ENCODE peak calls at places on chromosomes 1 and 21, in six cellular contexts. One of them, this sample, is unnamed.

GRCh38 chr1:89820423-89821321 is at the start of gene LRRC8D:
- DNase-seq in IMR-90: peak
- DNase-seq in GM12878: no peak
- DNase-seq in K562: peak
- DNase-seq in SK-N-SH: peak
- DNase-seq in HepG2: peak
- DNase-seq in this sample: peak

GRCh38 chr1:43835141-43836021 is 98.2 kb upstream of the ARTN start:
- DNase-seq in IMR-90: peak
- DNase-seq in GM12878: no peak
- DNase-seq in K562: peak
- DNase-seq in SK-N-SH: peak
- DNase-seq in HepG2: no peak
- DNase-seq in this sample: no peak

GRCh38 chr21:15365751-15366392 is 301.1 kb upstream of the NRIP1 start:
- DNase-seq in IMR-90: no peak
- DNase-seq in GM12878: no peak
- DNase-seq in K562: no peak
- DNase-seq in SK-N-SH: no peak
- DNase-seq in HepG2: peak
- DNase-seq in this sample: no peak

GRCh38 chr1:151193856-151194255 is 3.9 kb upstream of the VPS72 start:
- DNase-seq in IMR-90: no peak
- DNase-seq in GM12878: no peak
- DNase-seq in K562: no peak
- DNase-seq in SK-N-SH: no peak
- DNase-seq in HepG2: no peak
- DNase-seq in this sample: peak

GRCh38 chr1:14095001-14095400 is 395.0 kb downstream of the PRDM2 start:
- DNase-seq in IMR-90: no peak
- DNase-seq in GM12878: no peak
- DNase-seq in K562: peak
- DNase-seq in SK-N-SH: peak
- DNase-seq in HepG2: no peak
- DNase-seq in this sample: no peak

GRCh38 chr1:35180776-35181374 is 12.1 kb downstream of the SFPQ start:
- DNase-seq in IMR-90: peak
- DNase-seq in GM12878: no peak
- DNase-seq in K562: no peak
- DNase-seq in SK-N-SH: no peak
- DNase-seq in HepG2: no peak
- DNase-seq in this sample: no peak

GRCh38 chr1:17606826-17607440 is 67.4 kb downstream of the ARHGEF10L start:
- DNase-seq in IMR-90: peak
- DNase-seq in GM12878: no peak
- DNase-seq in K562: peak
- DNase-seq in SK-N-SH: peak
- DNase-seq in HepG2: peak
- DNase-seq in this sample: peak

GRCh38 chr21:42630626-42631025 is 22.8 kb upstream of the PDE9A start:
- DNase-seq in IMR-90: no peak
- DNase-seq in GM12878: no peak
- DNase-seq in K562: no peak
- DNase-seq in SK-N-SH: no peak
- DNase-seq in HepG2: no peak
- DNase-seq in this sample: no peak

DNA sequence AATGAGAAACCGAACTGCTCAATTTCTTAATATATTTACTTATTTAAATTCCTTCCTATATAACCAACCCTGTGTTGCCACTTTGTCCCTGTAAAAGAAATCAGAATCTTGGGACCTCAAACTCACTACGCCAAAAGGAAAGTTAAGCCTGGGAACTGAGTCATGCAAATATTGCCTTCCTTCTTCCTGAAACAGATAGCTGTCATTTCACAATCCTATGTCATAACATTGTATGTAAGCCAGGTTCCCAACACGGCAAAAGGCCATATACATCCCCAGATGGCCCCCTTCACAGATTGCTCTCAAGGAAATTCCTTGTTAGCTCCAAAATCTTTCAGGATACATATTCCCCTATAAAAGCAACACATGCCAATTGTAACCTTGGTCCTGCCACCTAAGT is 39.7 kb downstream of the C21orf91 start:
- DNase-seq in IMR-90: no peak
- DNase-seq in GM12878: no peak
- DNase-seq in K562: no peak
- DNase-seq in SK-N-SH: no peak
- DNase-seq in HepG2: no peak
- DNase-seq in this sample: no peak
- TF ChIP-seq SMC3 in IMR-90: no peak
- TF ChIP-seq SMC3 in GM12878: no peak
- TF ChIP-seq SMC3 in K562: no peak
- TF ChIP-seq SMC3 in SK-N-SH: no peak
- TF ChIP-seq SMC3 in HepG2: no peak
- TF ChIP-seq SMC3 in this sample: no peak

DNA sequence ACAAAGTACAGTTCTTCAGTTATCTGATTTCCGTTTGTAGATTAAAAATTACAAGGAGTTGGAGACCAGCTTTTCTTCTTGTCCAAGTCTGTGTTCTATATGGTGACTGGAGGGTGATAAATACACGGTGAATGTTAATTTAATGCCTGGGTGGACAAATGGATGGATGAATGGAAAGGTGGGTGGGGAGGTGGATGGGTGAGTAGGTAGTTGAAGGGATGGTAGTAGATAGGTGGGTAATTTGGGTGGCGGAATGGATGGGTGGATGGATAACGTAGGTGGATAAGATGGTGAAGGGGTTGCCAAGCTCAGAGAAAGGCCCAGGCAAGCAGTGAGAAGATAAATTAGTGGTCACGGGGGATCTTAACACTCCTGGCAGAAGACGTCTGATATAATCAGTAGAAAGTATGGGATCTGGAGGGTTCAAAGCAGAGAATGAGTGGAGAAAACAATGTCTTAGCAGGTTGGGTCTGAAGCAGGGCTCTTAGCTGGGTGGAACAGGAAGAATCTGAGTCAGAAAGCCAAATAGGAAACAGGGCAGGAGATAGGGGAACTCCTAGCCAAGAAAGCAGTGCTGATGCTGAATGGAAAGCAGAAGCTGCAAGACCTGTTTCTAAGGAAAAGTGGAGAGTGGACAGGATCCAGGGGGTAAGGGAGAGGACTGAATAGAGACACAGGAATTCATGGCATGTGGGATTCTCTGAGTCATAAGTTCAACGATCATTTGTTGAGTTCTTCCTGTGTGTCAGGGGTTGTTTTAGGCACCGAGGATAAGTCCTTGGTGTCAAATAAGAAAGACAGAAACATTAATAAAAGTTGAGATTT is 154.0 kb upstream of the FGGY start:
- DNase-seq in IMR-90: peak
- DNase-seq in GM12878: no peak
- DNase-seq in K562: no peak
- DNase-seq in SK-N-SH: no peak
- DNase-seq in HepG2: peak
- DNase-seq in this sample: peak
- TF ChIP-seq RAD21 in IMR-90: peak
- TF ChIP-seq RAD21 in GM12878: no peak
- TF ChIP-seq RAD21 in K562: no peak
- TF ChIP-seq RAD21 in SK-N-SH: no peak
- TF ChIP-seq RAD21 in HepG2: no peak
- TF ChIP-seq RAD21 in this sample: peak

GRCh38 chr1:243325305-243325890 is 69.6 kb downstream of the SDCCAG8 start:
- DNase-seq in IMR-90: peak
- DNase-seq in GM12878: no peak
- DNase-seq in K562: peak
- DNase-seq in SK-N-SH: peak
- DNase-seq in HepG2: peak
- DNase-seq in this sample: peak
- TF ChIP-seq SMC3 in IMR-90: peak
- TF ChIP-seq SMC3 in GM12878: peak
- TF ChIP-seq SMC3 in K562: peak
- TF ChIP-seq SMC3 in SK-N-SH: peak
- TF ChIP-seq SMC3 in HepG2: peak
- TF ChIP-seq SMC3 in this sample: peak

DNA sequence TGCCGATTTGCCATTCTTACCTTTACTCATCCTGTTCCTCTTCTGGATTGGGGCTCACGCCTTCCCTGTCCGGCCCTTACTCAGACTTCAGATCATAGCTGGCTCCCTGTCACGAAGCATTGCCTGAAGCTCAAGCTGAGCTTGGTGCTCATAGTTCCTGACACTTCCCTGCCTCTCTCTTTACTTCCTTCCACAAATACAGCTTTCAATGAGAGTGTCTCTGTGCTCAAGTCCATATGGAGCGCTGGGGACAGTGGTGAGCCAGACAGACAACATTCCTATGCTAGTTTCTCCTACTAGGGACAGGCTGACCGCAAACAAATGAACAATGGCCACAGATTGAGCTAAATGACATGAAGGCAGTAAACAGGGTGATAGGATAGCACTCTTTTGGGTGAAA is 38.1 kb downstream of the HHAT start:
- DNase-seq in IMR-90: no peak
- DNase-seq in GM12878: no peak
- DNase-seq in K562: no peak
- DNase-seq in SK-N-SH: no peak
- DNase-seq in HepG2: peak
- DNase-seq in this sample: no peak
- TF ChIP-seq RAD21 in IMR-90: no peak
- TF ChIP-seq RAD21 in GM12878: no peak
- TF ChIP-seq RAD21 in K562: no peak
- TF ChIP-seq RAD21 in SK-N-SH: no peak
- TF ChIP-seq RAD21 in HepG2: no peak
- TF ChIP-seq RAD21 in this sample: no peak

GRCh38 chr1:182331412-182331811 is 60.2 kb downstream of the GLUL start:
- DNase-seq in IMR-90: no peak
- DNase-seq in GM12878: no peak
- DNase-seq in K562: no peak
- DNase-seq in SK-N-SH: no peak
- DNase-seq in HepG2: no peak
- DNase-seq in this sample: no peak

GRCh38 chr1:182332256-182332655 is 59.3 kb downstream of the GLUL start:
- DNase-seq in IMR-90: no peak
- DNase-seq in GM12878: no peak
- DNase-seq in K562: peak
- DNase-seq in SK-N-SH: no peak
- DNase-seq in HepG2: no peak
- DNase-seq in this sample: no peak

GRCh38 chr1:182328591-182328990 is 63.0 kb downstream of the GLUL start:
- DNase-seq in IMR-90: no peak
- DNase-seq in GM12878: no peak
- DNase-seq in K562: no peak
- DNase-seq in SK-N-SH: no peak
- DNase-seq in HepG2: no peak
- DNase-seq in this sample: no peak

GRCh38 chr1:182329471-182329870 is 62.1 kb downstream of the GLUL start:
- DNase-seq in IMR-90: no peak
- DNase-seq in GM12878: no peak
- DNase-seq in K562: no peak
- DNase-seq in SK-N-SH: no peak
- DNase-seq in HepG2: no peak
- DNase-seq in this sample: no peak

GRCh38 chr1:182330303-182330702 is 61.3 kb downstream of the GLUL start:
- DNase-seq in IMR-90: no peak
- DNase-seq in GM12878: no peak
- DNase-seq in K562: peak
- DNase-seq in SK-N-SH: no peak
- DNase-seq in HepG2: no peak
- DNase-seq in this sample: no peak
- TF ChIP-seq SMC3 in IMR-90: no peak
- TF ChIP-seq SMC3 in GM12878: no peak
- TF ChIP-seq SMC3 in K562: no peak
- TF ChIP-seq SMC3 in SK-N-SH: no peak
- TF ChIP-seq SMC3 in HepG2: no peak
- TF ChIP-seq SMC3 in this sample: no peak